ENCODE peak calls at places on chromosomes 7 and 10, in five cellular contexts. E, R, Q, M and A are unnamed samples.
A peak's percentile ranks its signal among the peaks of the same experiment; 100 is the strongest.

GRCh38 chr7:29113384-29114102 is 32.8 kb downstream of the CPVL start:
- DNase-seq in Q (no peak), E (no peak), R (no peak), M (peak; percentile 72), A (peak; percentile 82)

GRCh38 chr10:2978111-2978510 is 89.2 kb upstream of the PFKP start:
- DNase-seq in M (no peak), Q (no peak), R (no peak), E (no peak), A (peak; percentile 50)

GRCh38 chr7:17056491-17057142 is 174.8 kb upstream of the AGR3 start:
- DNase-seq in E (no peak), R (no peak), Q (no peak), M (no peak), A (no peak)

GRCh38 chr7:114502454-114503254 is 88.0 kb downstream of the FOXP2 start:
- DNase-seq in E (no peak), M (peak; percentile 8), R (no peak), Q (no peak), A (peak; percentile 5)

GRCh38 chr7:85489498-85489897 is 302.6 kb upstream of the SEMA3D start:
- DNase-seq in R (no peak), Q (no peak), E (no peak), M (no peak), A (no peak)

GRCh38 chr7:103009466-103010219 is 65.0 kb downstream of the FBXL13 start:
- DNase-seq in M (no peak), E (no peak), R (no peak), Q (no peak), A (no peak)

GRCh38 chr7:51013218-51013786 is 230.6 kb upstream of the GRB10 start:
- DNase-seq in Q (no peak), M (no peak), E (no peak), R (no peak), A (no peak)

GRCh38 chr10:99920901-99921300 is 88.8 kb downstream of the DNMBP start:
- DNase-seq in M (no peak), E (no peak), R (no peak), Q (no peak), A (peak; percentile 83)

DNA sequence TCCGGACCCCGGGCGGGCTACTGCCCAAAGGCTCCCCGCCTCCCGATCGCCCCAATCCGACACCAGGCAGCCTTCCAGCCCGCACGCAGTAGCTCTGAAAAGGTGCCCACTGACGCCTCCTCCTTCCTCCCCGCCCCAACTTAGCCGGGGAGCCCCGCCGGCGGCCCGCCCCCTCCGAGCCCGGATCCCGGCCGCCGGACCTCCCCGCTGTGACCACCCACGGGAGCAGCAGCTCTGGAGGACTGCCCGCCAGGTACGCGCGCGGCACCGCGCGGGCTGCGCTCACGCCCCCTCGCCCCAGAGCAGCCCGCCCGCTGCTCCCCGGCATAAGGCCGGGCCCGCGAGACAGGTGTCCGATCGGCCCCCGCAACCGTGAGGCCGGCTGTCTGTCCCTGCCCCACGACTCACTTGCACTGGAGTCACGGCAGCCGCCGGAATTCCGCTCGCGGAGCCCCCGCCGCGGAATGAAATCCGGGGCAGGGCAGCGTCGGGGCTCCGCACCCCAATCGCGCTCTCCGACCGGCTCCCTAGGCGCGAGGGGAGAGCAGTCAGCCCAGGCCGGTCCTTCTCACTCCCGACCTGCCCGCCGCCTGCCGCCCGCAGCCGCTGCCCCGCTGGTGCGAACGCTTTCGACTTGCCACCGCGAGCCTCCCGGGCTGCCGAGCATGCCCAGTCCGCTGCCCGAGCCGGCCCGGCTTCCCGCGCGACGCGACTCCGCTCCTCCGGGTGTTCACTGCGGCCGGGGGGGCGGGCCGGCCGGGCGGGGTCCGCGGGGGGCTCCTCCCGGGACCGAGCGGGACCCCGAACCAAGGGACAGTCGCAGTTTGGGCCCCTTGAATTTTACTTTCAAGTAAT is at the start of gene SGMS1:
- DNase-seq in E (peak; percentile 91), Q (peak; percentile 89), R (peak; percentile 25), M (peak; percentile 88), A (peak; percentile 81)
- TF ChIP-seq CTCF in E (no peak), Q (no peak), R (no peak), M (no peak), A (no peak)

DNA sequence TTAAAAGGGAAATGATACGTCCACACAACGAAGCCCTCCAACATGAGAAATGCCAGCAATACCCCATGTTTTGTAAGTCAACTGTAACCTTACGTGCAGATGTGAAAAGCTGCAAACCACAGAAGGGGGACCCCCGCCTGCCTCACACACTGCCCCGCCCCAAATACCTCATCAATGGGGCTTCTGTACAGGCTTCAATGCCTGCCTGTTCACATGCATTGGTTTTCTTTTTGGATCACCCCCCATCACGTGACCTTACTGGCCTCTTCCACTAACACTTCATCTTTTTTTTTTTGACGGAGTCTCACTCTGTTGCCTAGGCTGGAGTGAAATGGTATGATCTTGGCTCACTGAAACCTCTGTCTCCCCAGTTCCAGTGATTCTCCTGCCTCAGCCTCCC is 224.0 kb downstream of the TNS3 start:
- DNase-seq in R (no peak), E (no peak), M (no peak), Q (no peak), A (no peak)
- TF ChIP-seq CTCF in R (no peak), E (no peak), M (no peak), Q (no peak), A (no peak)

DNA sequence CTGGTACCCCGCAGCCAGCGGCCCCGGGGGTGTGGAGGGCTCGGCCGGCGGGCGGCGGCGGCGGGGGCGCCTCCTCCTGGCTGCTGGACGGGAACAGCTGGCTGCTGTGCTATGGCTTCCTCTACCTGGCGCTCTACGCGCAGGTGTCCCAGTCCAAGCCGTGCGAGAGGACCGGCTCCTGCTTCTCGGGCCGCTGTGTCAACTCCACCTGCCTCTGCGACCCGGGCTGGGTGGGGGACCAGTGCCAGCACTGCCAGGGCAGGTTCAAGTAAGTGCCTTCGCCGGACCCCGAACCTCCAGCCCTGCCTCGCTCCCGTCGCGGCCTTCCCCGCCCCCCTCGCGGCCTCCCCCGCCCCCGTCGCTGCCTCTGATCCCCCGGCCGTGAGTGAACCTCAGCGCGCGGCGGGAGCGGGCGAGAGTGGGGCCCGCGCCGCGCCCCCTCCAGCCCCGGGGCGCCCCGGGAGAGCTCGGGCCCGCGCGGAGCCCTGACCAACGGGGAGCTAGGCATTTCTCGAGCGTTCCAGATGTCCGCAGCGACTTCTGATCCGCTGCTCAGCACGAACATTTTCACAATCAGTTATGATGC is 704 bp downstream of the ATRNL1 start:
- DNase-seq in Q (no peak), R (no peak), E (no peak), M (peak; percentile 51), A (no peak)
- TF ChIP-seq CTCF in Q (no peak), R (peak; percentile 39), E (no peak), M (no peak), A (no peak)

GRCh38 chr10:119306514-119306951 is 99.2 kb downstream of the GRK5 start:
- DNase-seq in R (no peak), E (no peak), M (no peak), Q (no peak), A (peak; percentile 66)
- TF ChIP-seq CTCF in R (peak; percentile 20), E (no peak), M (no peak), Q (no peak), A (peak; percentile 22)

DNA sequence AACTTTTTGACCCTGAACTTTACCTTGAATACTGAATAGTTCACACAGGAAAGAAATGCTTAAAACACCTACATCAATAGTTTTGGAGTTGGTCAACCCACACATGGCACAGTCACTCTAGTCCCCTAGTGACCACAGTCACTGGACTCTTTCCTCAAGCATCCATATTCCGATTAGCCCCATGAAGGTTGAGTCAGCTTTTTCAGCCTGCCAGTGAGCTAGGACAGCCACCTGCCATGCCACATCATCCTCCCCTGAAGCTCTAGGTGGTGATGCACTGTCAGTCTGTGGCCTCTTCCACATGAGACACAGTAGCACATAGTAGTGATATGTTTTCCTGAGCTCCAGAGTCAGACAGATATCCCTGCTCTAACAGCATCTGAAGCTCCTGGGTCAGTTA is 537.2 kb downstream of the XPNPEP1 start:
- DNase-seq in R (no peak), M (no peak), Q (no peak), E (no peak), A (no peak)
- TF ChIP-seq CTCF in R (no peak), M (no peak), Q (no peak), E (no peak), A (no peak)